ENCODE peak calls at places on chromosomes 1 and 21, in eight cellular contexts. One of them, this sample, is unnamed.

GRCh38 chr1:160879056-160879455 is 5.9 kb downstream of the ITLN1 start:
- DNase-seq in fibroblast of lung: no peak
- DNase-seq in sigmoid colon: no peak
- DNase-seq in BJ: no peak
- DNase-seq in foreskin fibroblast: no peak
- DNase-seq in mammary epithelial cell: no peak
- DNase-seq in ascending aorta: no peak
- DNase-seq in heart right ventricle: no peak
- DNase-seq in this sample: no peak

GRCh38 chr1:177278626-177279390 is 108.0 kb downstream of the BRINP2 start:
- DNase-seq in foreskin fibroblast: no peak
- DNase-seq in ascending aorta: no peak
- DNase-seq in sigmoid colon: no peak
- DNase-seq in BJ: no peak
- DNase-seq in fibroblast of lung: peak
- DNase-seq in mammary epithelial cell: peak
- DNase-seq in heart right ventricle: no peak
- DNase-seq in this sample: peak

GRCh38 chr1:160369087-160369486 is 2.2 kb downstream of the NHLH1 start:
- DNase-seq in ascending aorta: no peak
- DNase-seq in mammary epithelial cell: no peak
- DNase-seq in fibroblast of lung: no peak
- DNase-seq in sigmoid colon: no peak
- DNase-seq in heart right ventricle: no peak
- DNase-seq in foreskin fibroblast: no peak
- DNase-seq in BJ: no peak
- DNase-seq in this sample: no peak

GRCh38 chr21:28338906-28339305 is 653.8 kb downstream of the LTN1 start:
- DNase-seq in foreskin fibroblast: no peak
- DNase-seq in ascending aorta: no peak
- DNase-seq in sigmoid colon: no peak
- DNase-seq in BJ: no peak
- DNase-seq in fibroblast of lung: no peak
- DNase-seq in heart right ventricle: no peak
- DNase-seq in mammary epithelial cell: no peak
- DNase-seq in this sample: no peak

GRCh38 chr1:3898994-3899775 is 887 bp downstream of the C1orf174 start:
- DNase-seq in ascending aorta: no peak
- DNase-seq in mammary epithelial cell: peak
- DNase-seq in BJ: no peak
- DNase-seq in fibroblast of lung: no peak
- DNase-seq in sigmoid colon: no peak
- DNase-seq in heart right ventricle: no peak
- DNase-seq in foreskin fibroblast: no peak
- DNase-seq in this sample: no peak

GRCh38 chr1:116825400-116825734 is 71.1 kb downstream of the CD2 start:
- DNase-seq in BJ: no peak
- DNase-seq in fibroblast of lung: peak
- DNase-seq in heart right ventricle: peak
- DNase-seq in foreskin fibroblast: no peak
- DNase-seq in ascending aorta: no peak
- DNase-seq in mammary epithelial cell: no peak
- DNase-seq in sigmoid colon: no peak
- DNase-seq in this sample: no peak

GRCh38 chr1:161439280-161440232 is 65.7 kb upstream of the FCGR2A start:
- DNase-seq in mammary epithelial cell: peak
- DNase-seq in heart right ventricle: no peak
- DNase-seq in BJ: no peak
- DNase-seq in foreskin fibroblast: peak
- DNase-seq in fibroblast of lung: peak
- DNase-seq in sigmoid colon: peak
- DNase-seq in ascending aorta: no peak
- DNase-seq in this sample: peak

GRCh38 chr1:87956072-87956471 is 627.4 kb downstream of the LMO4 start:
- DNase-seq in foreskin fibroblast: peak
- DNase-seq in sigmoid colon: peak
- DNase-seq in mammary epithelial cell: peak
- DNase-seq in heart right ventricle: no peak
- DNase-seq in BJ: peak
- DNase-seq in fibroblast of lung: peak
- DNase-seq in ascending aorta: peak
- DNase-seq in this sample: peak

GRCh38 chr1:230268371-230269170 is 157.6 kb downstream of the PGBD5 start:
- DNase-seq in heart right ventricle: no peak
- DNase-seq in ascending aorta: no peak
- DNase-seq in mammary epithelial cell: peak
- DNase-seq in BJ: no peak
- DNase-seq in foreskin fibroblast: peak
- DNase-seq in sigmoid colon: no peak
- DNase-seq in fibroblast of lung: peak
- DNase-seq in this sample: peak

GRCh38 chr1:147669475-147670318 is 627 bp downstream of the ACP6 start:
- DNase-seq in foreskin fibroblast: peak
- DNase-seq in sigmoid colon: peak
- DNase-seq in heart right ventricle: peak
- DNase-seq in BJ: no peak
- DNase-seq in fibroblast of lung: peak
- DNase-seq in mammary epithelial cell: peak
- DNase-seq in ascending aorta: no peak
- DNase-seq in this sample: peak

GRCh38 chr1:40746344-40747090 is 37.1 kb upstream of the KCNQ4 start:
- DNase-seq in heart right ventricle: no peak
- DNase-seq in BJ: no peak
- DNase-seq in sigmoid colon: no peak
- DNase-seq in mammary epithelial cell: no peak
- DNase-seq in fibroblast of lung: no peak
- DNase-seq in foreskin fibroblast: no peak
- DNase-seq in ascending aorta: no peak
- DNase-seq in this sample: no peak

GRCh38 chr21:41956926-41957729 is 3.3 kb upstream of the C2CD2 start:
- DNase-seq in sigmoid colon: peak
- DNase-seq in heart right ventricle: no peak
- DNase-seq in foreskin fibroblast: peak
- DNase-seq in BJ: peak
- DNase-seq in ascending aorta: no peak
- DNase-seq in mammary epithelial cell: peak
- DNase-seq in fibroblast of lung: peak
- DNase-seq in this sample: peak

GRCh38 chr1:222240536-222241181 is 307.2 kb downstream of the HHIPL2 start:
- DNase-seq in foreskin fibroblast: peak
- DNase-seq in sigmoid colon: no peak
- DNase-seq in heart right ventricle: no peak
- DNase-seq in mammary epithelial cell: peak
- DNase-seq in BJ: no peak
- DNase-seq in ascending aorta: no peak
- DNase-seq in fibroblast of lung: peak
- DNase-seq in this sample: peak

GRCh38 chr21:24428539-24429186 is 1178.6 kb downstream of the MRPL39 start:
- DNase-seq in fibroblast of lung: no peak
- DNase-seq in ascending aorta: no peak
- DNase-seq in sigmoid colon: no peak
- DNase-seq in foreskin fibroblast: no peak
- DNase-seq in heart right ventricle: no peak
- DNase-seq in mammary epithelial cell: no peak
- DNase-seq in BJ: no peak
- DNase-seq in this sample: no peak

GRCh38 chr21:44304846-44305245 is 5.0 kb downstream of the PFKL start:
- DNase-seq in sigmoid colon: no peak
- DNase-seq in heart right ventricle: no peak
- DNase-seq in fibroblast of lung: peak
- DNase-seq in ascending aorta: no peak
- DNase-seq in foreskin fibroblast: no peak
- DNase-seq in BJ: no peak
- DNase-seq in mammary epithelial cell: no peak
- DNase-seq in this sample: peak

GRCh38 chr1:86472767-86473166 is 4.0 kb downstream of the CLCA1 start:
- DNase-seq in ascending aorta: no peak
- DNase-seq in BJ: no peak
- DNase-seq in sigmoid colon: no peak
- DNase-seq in fibroblast of lung: no peak
- DNase-seq in mammary epithelial cell: no peak
- DNase-seq in foreskin fibroblast: no peak
- DNase-seq in heart right ventricle: no peak
- DNase-seq in this sample: no peak

GRCh38 chr1:200302192-200302892 is 107.5 kb downstream of the ZNF281 start:
- DNase-seq in heart right ventricle: peak
- DNase-seq in ascending aorta: no peak
- DNase-seq in fibroblast of lung: peak
- DNase-seq in sigmoid colon: no peak
- DNase-seq in BJ: no peak
- DNase-seq in mammary epithelial cell: peak
- DNase-seq in foreskin fibroblast: no peak
- DNase-seq in this sample: peak

GRCh38 chr1:19312782-19313635 is 883 bp downstream of the SLC66A1 start:
- DNase-seq in sigmoid colon: peak
- DNase-seq in foreskin fibroblast: no peak
- DNase-seq in mammary epithelial cell: no peak
- DNase-seq in ascending aorta: no peak
- DNase-seq in fibroblast of lung: no peak
- DNase-seq in heart right ventricle: no peak
- DNase-seq in BJ: no peak
- DNase-seq in this sample: no peak

GRCh38 chr1:16981269-16981849 is 939 bp upstream of the MFAP2 start:
- DNase-seq in foreskin fibroblast: peak
- DNase-seq in sigmoid colon: no peak
- DNase-seq in fibroblast of lung: peak
- DNase-seq in ascending aorta: no peak
- DNase-seq in BJ: peak
- DNase-seq in heart right ventricle: no peak
- DNase-seq in mammary epithelial cell: peak
- DNase-seq in this sample: peak

GRCh38 chr1:27356628-27357280 is 10.0 kb downstream of the MAP3K6 start:
- DNase-seq in foreskin fibroblast: no peak
- DNase-seq in ascending aorta: no peak
- DNase-seq in heart right ventricle: no peak
- DNase-seq in fibroblast of lung: no peak
- DNase-seq in BJ: no peak
- DNase-seq in sigmoid colon: no peak
- DNase-seq in mammary epithelial cell: no peak
- DNase-seq in this sample: no peak

GRCh38 chr1:234533034-234533571 is 54.1 kb upstream of the TARBP1 start:
- DNase-seq in BJ: peak
- DNase-seq in mammary epithelial cell: peak
- DNase-seq in heart right ventricle: peak
- DNase-seq in ascending aorta: no peak
- DNase-seq in fibroblast of lung: peak
- DNase-seq in sigmoid colon: peak
- DNase-seq in foreskin fibroblast: peak
- DNase-seq in this sample: peak

GRCh38 chr21:33931799-33932390 is 16.3 kb upstream of the ATP5PO start:
- DNase-seq in sigmoid colon: no peak
- DNase-seq in foreskin fibroblast: no peak
- DNase-seq in mammary epithelial cell: no peak
- DNase-seq in heart right ventricle: no peak
- DNase-seq in fibroblast of lung: no peak
- DNase-seq in BJ: no peak
- DNase-seq in ascending aorta: no peak
- DNase-seq in this sample: no peak

GRCh38 chr1:64194168-64195088 is 9.0 kb upstream of the UBE2U start:
- DNase-seq in mammary epithelial cell: no peak
- DNase-seq in foreskin fibroblast: no peak
- DNase-seq in ascending aorta: no peak
- DNase-seq in fibroblast of lung: no peak
- DNase-seq in sigmoid colon: no peak
- DNase-seq in heart right ventricle: no peak
- DNase-seq in BJ: no peak
- DNase-seq in this sample: no peak
- TF ChIP-seq CTCF in mammary epithelial cell: no peak
- TF ChIP-seq CTCF in foreskin fibroblast: no peak
- TF ChIP-seq CTCF in ascending aorta: no peak
- TF ChIP-seq CTCF in fibroblast of lung: no peak
- TF ChIP-seq CTCF in sigmoid colon: no peak
- TF ChIP-seq CTCF in heart right ventricle: no peak
- TF ChIP-seq CTCF in BJ: no peak
- TF ChIP-seq CTCF in this sample: no peak

GRCh38 chr1:69657976-69658375 is 90.3 kb downstream of the LRRC7 start:
- DNase-seq in BJ: no peak
- DNase-seq in ascending aorta: no peak
- DNase-seq in sigmoid colon: no peak
- DNase-seq in heart right ventricle: no peak
- DNase-seq in fibroblast of lung: no peak
- DNase-seq in mammary epithelial cell: no peak
- DNase-seq in foreskin fibroblast: no peak
- DNase-seq in this sample: no peak
- H3K4me3 ChIP-seq in BJ: no peak
- H3K4me3 ChIP-seq in ascending aorta: no peak
- H3K4me3 ChIP-seq in sigmoid colon: no peak
- H3K4me3 ChIP-seq in heart right ventricle: no peak
- H3K4me3 ChIP-seq in fibroblast of lung: no peak
- H3K4me3 ChIP-seq in mammary epithelial cell: no peak
- H3K4me3 ChIP-seq in foreskin fibroblast: no peak
- H3K4me3 ChIP-seq in this sample: no peak

GRCh38 chr1:145964328-145965118 is at the start of the genes ANKRD34A and POLR3GL:
- DNase-seq in heart right ventricle: peak
- DNase-seq in sigmoid colon: peak
- DNase-seq in fibroblast of lung: peak
- DNase-seq in BJ: peak
- DNase-seq in foreskin fibroblast: peak
- DNase-seq in mammary epithelial cell: peak
- DNase-seq in ascending aorta: peak
- DNase-seq in this sample: peak
- TF ChIP-seq CTCF in heart right ventricle: no peak
- TF ChIP-seq CTCF in sigmoid colon: no peak
- TF ChIP-seq CTCF in fibroblast of lung: peak
- TF ChIP-seq CTCF in BJ: no peak
- TF ChIP-seq CTCF in foreskin fibroblast: no peak
- TF ChIP-seq CTCF in mammary epithelial cell: no peak
- TF ChIP-seq CTCF in ascending aorta: no peak
- TF ChIP-seq CTCF in this sample: no peak

DNA sequence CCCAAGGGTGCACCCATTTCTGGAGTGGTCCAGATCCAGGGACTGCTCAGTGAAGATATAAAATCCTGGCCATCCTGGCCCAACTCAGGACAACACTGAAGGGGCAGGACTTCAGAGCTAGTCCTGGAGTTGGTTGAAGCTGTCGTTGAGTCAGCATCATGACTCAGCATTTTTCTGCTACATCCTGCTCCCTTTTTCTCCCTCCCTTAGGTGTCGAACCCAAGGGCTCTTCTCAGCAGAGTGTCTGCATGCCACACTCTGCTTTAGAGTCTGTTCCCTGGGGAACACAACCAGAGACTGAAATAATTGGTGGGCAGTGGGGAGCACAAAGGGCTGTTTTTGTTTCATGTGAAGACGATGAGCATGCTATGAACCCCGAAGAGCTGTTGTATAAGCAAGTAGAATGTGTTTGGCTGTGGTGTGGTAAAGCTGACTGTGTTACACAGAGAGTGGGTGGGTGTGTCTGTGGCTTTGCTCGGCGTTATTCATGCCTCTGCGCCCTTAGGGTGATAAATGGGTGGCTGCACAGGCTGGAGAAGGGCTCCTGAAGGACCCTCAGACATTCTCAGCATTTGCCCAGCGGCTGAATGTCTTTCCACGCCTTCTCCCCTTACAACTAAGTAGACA is 167.2 kb downstream of the CYYR1 start:
- DNase-seq in foreskin fibroblast: peak
- DNase-seq in sigmoid colon: no peak
- DNase-seq in ascending aorta: no peak
- DNase-seq in mammary epithelial cell: peak
- DNase-seq in fibroblast of lung: peak
- DNase-seq in heart right ventricle: no peak
- DNase-seq in BJ: no peak
- DNase-seq in this sample: peak
- H3K4me3 ChIP-seq in foreskin fibroblast: peak
- H3K4me3 ChIP-seq in sigmoid colon: no peak
- H3K4me3 ChIP-seq in ascending aorta: no peak
- H3K4me3 ChIP-seq in mammary epithelial cell: peak
- H3K4me3 ChIP-seq in fibroblast of lung: no peak
- H3K4me3 ChIP-seq in heart right ventricle: no peak
- H3K4me3 ChIP-seq in BJ: peak
- H3K4me3 ChIP-seq in this sample: peak

This sample was measured in brain microvascular endothelial cell.